ENCODE peak calls at places on chromosomes 1 and 21, in nine cellular contexts. X is adipocyte; B is ascending aorta; A is CD4-positive, alpha-beta memory T cell; U is lower lobe of right lung; P is CD8-positive, alpha-beta memory T cell; C is stomach; D is mesenchymal stem cell; I is body of pancreas. K is an unnamed sample.

GRCh38 chr1:94522304-94522703 is 19.3 kb downstream of the F3 start:
- DNase-seq in X (peak; percentile 86), B (no peak), A (no peak), U (no peak), P (no peak), C (no peak), D (peak; percentile 75), I (peak; percentile 18), K (peak; percentile 18)

GRCh38 chr1:31238986-31239613 is 587 bp downstream of the NKAIN1 start:
- DNase-seq in X (peak; percentile 51), B (no peak), A (no peak), U (no peak), P (no peak), C (no peak), D (peak; percentile 35), I (peak; percentile 10), K (peak; percentile 85)

GRCh38 chr21:17529648-17530047 is 16.8 kb downstream of the CXADR start:
- DNase-seq in X (no peak), B (no peak), A (no peak), U (no peak), P (no peak), C (no peak), D (no peak), I (no peak), K (no peak)

GRCh38 chr1:94321662-94322061 is 84.3 kb upstream of the ARHGAP29 start:
- DNase-seq in X (peak; percentile 63), B (no peak), A (no peak), U (no peak), P (no peak), C (no peak), D (no peak), I (no peak), K (no peak)

GRCh38 chr1:85445906-85446305 is 19.1 kb downstream of the DDAH1 start:
- DNase-seq in X (peak; percentile 61), B (no peak), A (no peak), U (no peak), P (no peak), C (no peak), D (peak; percentile 68), I (no peak), K (no peak)

GRCh38 chr1:154760469-154760933 is 109.6 kb downstream of the KCNN3 start:
- DNase-seq in X (peak; percentile 16), B (peak; percentile 65), A (peak; percentile 79), U (peak; percentile 85), P (peak; percentile 77), C (peak; percentile 85), D (no peak), I (peak; percentile 83), K (no peak)

GRCh38 chr1:200673952-200674823 is 4.5 kb upstream of the DDX59 start:
- DNase-seq in X (peak; percentile 47), B (no peak), A (no peak), U (no peak), P (no peak), C (no peak), D (peak; percentile 16), I (no peak), K (peak; percentile 50)

GRCh38 chr1:183159960-183160359 is 26.1 kb upstream of the LAMC2 start:
- DNase-seq in X (no peak), B (no peak), A (no peak), U (peak; percentile 84), P (no peak), C (peak; percentile 83), D (no peak), I (peak; percentile 36), K (no peak)

GRCh38 chr1:22044690-22045420 is 7.7 kb upstream of the CDC42 start:
- DNase-seq in X (peak; percentile 68), B (no peak), A (no peak), U (no peak), P (no peak), C (no peak), D (no peak), I (no peak), K (no peak)

GRCh38 chr1:109255097-109255651 is 5.8 kb downstream of the CELSR2 start:
- DNase-seq in X (no peak), B (no peak), A (no peak), U (no peak), P (no peak), C (no peak), D (no peak), I (no peak), K (peak; percentile 90)

GRCh38 chr1:10399487-10399917 is 638 bp downstream of the PGD start:
- DNase-seq in X (peak; percentile 77), B (no peak), A (no peak), U (peak; percentile 75), P (no peak), C (no peak), D (peak; percentile 65), I (no peak), K (peak; percentile 90)

GRCh38 chr1:37999434-38000232 is 5.7 kb downstream of the FHL3 start:
- DNase-seq in X (peak; percentile 59), B (peak; percentile 77), A (no peak), U (peak; percentile 60), P (no peak), C (no peak), D (peak; percentile 90), I (no peak), K (peak; percentile 91)

GRCh38 chr1:38020361-38020760 is 7.8 kb downstream of the UTP11 start:
- DNase-seq in X (no peak), B (no peak), A (no peak), U (no peak), P (no peak), C (no peak), D (no peak), I (no peak), K (peak; percentile 80)

GRCh38 chr1:17833661-17834501 is 78.7 kb downstream of the ACTL8 start:
- DNase-seq in X (no peak), B (peak; percentile 40), A (no peak), U (no peak), P (no peak), C (no peak), D (no peak), I (no peak), K (peak; percentile 19)
- H3K27me3 ChIP-seq in X (no peaks in the 10 kb centered on the region), B (no peaks in the 10 kb centered on the region), A (no peaks in the 10 kb centered on the region), U (peaks cover 14% of the 10 kb centered on the region), P (no peaks in the 10 kb centered on the region), C (peaks cover 9% of the 10 kb centered on the region), D (peaks cover 7% of the 10 kb centered on the region), I (no peaks in the 10 kb centered on the region), K (peaks cover 19% of the 10 kb centered on the region)

GRCh38 chr21:10521091-10521598 is at the start of gene TPTE:
- DNase-seq in X (no peak), B (no peak), A (no peak), U (peak; percentile 45), P (no peak), C (no peak), D (no peak), I (no peak), K (no peak)
- H3K9me3 ChIP-seq in X (no peaks in the 10 kb centered on the region), B (peaks cover 13% of the 10 kb centered on the region), A (no peaks in the 10 kb centered on the region), U (peaks cover 15% of the 10 kb centered on the region), P (no peaks in the 10 kb centered on the region), C (peaks cover 78% of the 10 kb centered on the region), D (peaks cover 25% of the 10 kb centered on the region), I (peaks cover 4% of the 10 kb centered on the region), K (peaks cover 7% of the 10 kb centered on the region)

GRCh38 chr1:160711528-160712311 is at the start of gene CD48:
- DNase-seq in X (no peak), B (no peak), A (peak; percentile 79), U (no peak), P (peak; percentile 37), C (no peak), D (no peak), I (no peak), K (no peak)
- H3K27me3 ChIP-seq in X (peaks cover 45% of the 10 kb centered on the region), B (no peaks in the 10 kb centered on the region), A (no peaks in the 10 kb centered on the region), U (peaks cover 3% of the 10 kb centered on the region), P (no peaks in the 10 kb centered on the region), C (no peaks in the 10 kb centered on the region), D (peaks cover 5% of the 10 kb centered on the region), I (no peaks in the 10 kb centered on the region), K (peaks cover 2% of the 10 kb centered on the region)

GRCh38 chr21:44670642-44671432 is 4.1 kb upstream of the KRTAP12-2 start:
- DNase-seq in X (no peak), B (peak; percentile 46), A (no peak), U (no peak), P (no peak), C (no peak), D (no peak), I (no peak), K (no peak)
- H3K9me3 ChIP-seq in X (peaks cover 26% of the 10 kb centered on the region), B (peaks cover 22% of the 10 kb centered on the region), A (no peaks in the 10 kb centered on the region), U (peaks cover 14% of the 10 kb centered on the region), P (no peaks in the 10 kb centered on the region), C (peaks cover 33% of the 10 kb centered on the region), D (peaks cover 41% of the 10 kb centered on the region), I (peaks cover 12% of the 10 kb centered on the region), K (no peaks in the 10 kb centered on the region)

GRCh38 chr1:67687198-67687545 is 2.2 kb downstream of the GADD45A start:
- DNase-seq in X (no peak), B (no peak), A (no peak), U (no peak), P (no peak), C (no peak), D (no peak), I (no peak), K (no peak)
- H3K27me3 ChIP-seq in X (no peaks in the 10 kb centered on the region), B (no peaks in the 10 kb centered on the region), A (no peaks in the 10 kb centered on the region), U (no peaks in the 10 kb centered on the region), P (no peaks in the 10 kb centered on the region), C (no peaks in the 10 kb centered on the region), D (no peaks in the 10 kb centered on the region), I (no peaks in the 10 kb centered on the region), K (no peaks in the 10 kb centered on the region)

DNA sequence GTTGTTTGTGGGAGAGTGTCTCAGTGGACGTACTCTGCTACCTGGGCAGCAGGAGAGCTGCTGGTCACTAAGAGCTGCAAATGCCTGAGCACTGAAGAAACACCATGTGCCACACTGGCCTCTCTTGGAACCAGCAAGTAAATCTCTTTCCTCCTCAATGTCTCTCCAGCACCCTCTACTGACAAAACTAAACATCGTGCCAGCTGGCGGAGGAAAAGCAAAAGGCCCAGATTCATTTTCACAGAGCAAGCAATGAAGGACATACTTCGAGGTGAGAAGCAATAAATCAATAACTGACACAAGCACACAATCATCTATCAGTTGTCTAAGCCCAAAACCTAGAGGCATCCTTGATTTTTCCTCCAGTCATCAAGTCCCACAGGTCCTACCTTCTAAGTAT is 78.1 kb downstream of the RERE start:
- DNase-seq in X (no peak), B (no peak), A (no peak), U (no peak), P (no peak), C (no peak), D (peak; percentile 10), I (no peak), K (no peak)
- H3K9me3 ChIP-seq in X (no peaks in the 10 kb centered on the region), B (no peaks in the 10 kb centered on the region), A (no peaks in the 10 kb centered on the region), U (peaks cover 5% of the 10 kb centered on the region), P (no peaks in the 10 kb centered on the region), C (no peaks in the 10 kb centered on the region), D (peaks cover 8% of the 10 kb centered on the region), I (no peaks in the 10 kb centered on the region), K (no peaks in the 10 kb centered on the region)